ENCODE peak calls at places on chromosome 11, in seven cellular contexts. D, J, K, O, Q, L and W are unnamed samples.

GRCh38 chr11:22555901-22556300 is 69.7 kb downstream of the FANCF start:
- DNase-seq in K (peak), O (no peak), D (no peak), L (no peak), Q (no peak), J (no peak), W (no peak)

GRCh38 chr11:123478352-123478986 is 48.4 kb downstream of the GRAMD1B start:
- DNase-seq in Q (peak), K (peak), O (peak), J (no peak), L (peak), D (no peak), W (peak)

GRCh38 chr11:96481806-96482592 is 92.2 kb downstream of the JRKL start:
- DNase-seq in D (no peak), L (no peak), O (no peak), K (no peak), Q (no peak), J (no peak), W (no peak)

GRCh38 chr11:79381036-79381435 is 59.8 kb downstream of the TENM4 start:
- DNase-seq in K (no peak), Q (no peak), J (no peak), O (no peak), L (no peak), D (no peak), W (no peak)

GRCh38 chr11:46367244-46367915 is 14.1 kb upstream of the MDK start:
- DNase-seq in K (peak), J (no peak), Q (peak), L (no peak), D (peak), O (peak), W (peak)

GRCh38 chr11:62652156-62653006 is 721 bp downstream of the INTS5 start:
- DNase-seq in O (no peak), K (no peak), L (no peak), D (no peak), J (no peak), Q (no peak), W (no peak)

GRCh38 chr11:10348650-10349280 is 43.9 kb downstream of the ADM start:
- DNase-seq in O (no peak), J (peak), L (no peak), K (peak), D (no peak), Q (no peak), W (no peak)

GRCh38 chr11:12066799-12067508 is 43.4 kb upstream of the MICAL2 start:
- DNase-seq in L (no peak), Q (no peak), J (no peak), D (no peak), K (no peak), O (peak), W (no peak)

GRCh38 chr11:72813740-72814138 is 472 bp upstream of the ATG16L2 start:
- DNase-seq in D (peak), K (no peak), J (peak), Q (peak), O (no peak), L (no peak), W (peak)

GRCh38 chr11:123587559-123587958 is 66.9 kb downstream of the SCN3B start:
- DNase-seq in J (no peak), O (no peak), D (no peak), Q (no peak), K (no peak), L (no peak), W (no peak)

GRCh38 chr11:8822476-8822875 is 88.5 kb upstream of the AKIP1 start:
- DNase-seq in L (no peak), D (no peak), Q (no peak), K (no peak), O (peak), J (no peak), W (no peak)

GRCh38 chr11:45879803-45880685 is 5.4 kb upstream of the MAPK8IP1 start:
- DNase-seq in K (peak), O (no peak), L (no peak), J (no peak), D (no peak), Q (no peak), W (no peak)

GRCh38 chr11:92781151-92781550 is 188.3 kb upstream of the MTNR1B start:
- DNase-seq in O (no peak), L (no peak), Q (no peak), D (no peak), J (peak), K (no peak), W (no peak)

GRCh38 chr11:112260490-112260889 is at the start of gene PLET1:
- DNase-seq in D (no peak), K (no peak), Q (no peak), L (no peak), J (no peak), O (no peak), W (no peak)

GRCh38 chr11:14643697-14644395 is at the start of gene PDE3B:
- DNase-seq in D (peak), L (peak), O (peak), J (no peak), Q (peak), K (peak), W (peak)

GRCh38 chr11:8224711-8225110 is 39.0 kb downstream of the LMO1 start:
- DNase-seq in D (no peak), J (no peak), K (no peak), L (no peak), O (no peak), Q (no peak), W (no peak)

GRCh38 chr11:74687237-74688005 is 43.8 kb downstream of the CHRDL2 start:
- DNase-seq in D (no peak), Q (no peak), L (no peak), O (no peak), J (no peak), K (peak), W (no peak)

GRCh38 chr11:98701541-98701940 is 319.2 kb upstream of the CNTN5 start:
- DNase-seq in J (no peak), K (peak), O (no peak), D (no peak), L (no peak), Q (no peak), W (no peak)

GRCh38 chr11:46435679-46436078 is 44.1 kb upstream of the CHRM4 start:
- DNase-seq in K (no peak), D (no peak), O (no peak), L (no peak), J (no peak), Q (no peak), W (no peak)

GRCh38 chr11:106986261-106986660 is 32.0 kb downstream of the GUCY1A2 start:
- DNase-seq in K (peak), D (no peak), J (no peak), Q (no peak), O (no peak), L (no peak), W (no peak)

GRCh38 chr11:67160045-67160444 is 41.0 kb downstream of the KDM2A start:
- DNase-seq in K (no peak), D (no peak), J (no peak), L (no peak), Q (no peak), O (no peak), W (no peak)

GRCh38 chr11:102446606-102447005 is 6.0 kb downstream of the TMEM123 start:
- DNase-seq in D (no peak), O (no peak), L (no peak), K (peak), J (no peak), Q (no peak), W (no peak)

GRCh38 chr11:113444469-113445122 is 30.6 kb downstream of the DRD2 start:
- DNase-seq in K (no peak), O (no peak), Q (no peak), L (no peak), D (no peak), J (no peak), W (no peak)

GRCh38 chr11:68574308-68574707 is 110.0 kb upstream of the GAL start:
- DNase-seq in L (no peak), Q (no peak), K (peak), D (no peak), O (no peak), J (no peak), W (no peak)

GRCh38 chr11:127017482-127017881 is 16.9 kb upstream of the KIRREL3 start:
- DNase-seq in J (no peak), O (peak), L (no peak), Q (no peak), K (peak), D (no peak), W (no peak)

GRCh38 chr11:612201-612960 is 3.4 kb downstream of the IRF7 start:
- DNase-seq in J (no peak), Q (no peak), D (no peak), K (no peak), O (peak), L (no peak), W (peak)

GRCh38 chr11:16356057-16356750 is at the start of gene SOX6:
- DNase-seq in Q (peak), D (no peak), J (no peak), K (peak), L (no peak), O (peak), W (no peak)

GRCh38 chr11:90204832-90205646 is 17.8 kb downstream of the CHORDC1 start:
- DNase-seq in J (no peak), O (no peak), D (no peak), Q (no peak), K (peak), L (no peak), W (no peak)

GRCh38 chr11:14537134-14537599 is 17.0 kb upstream of the PSMA1 start:
- DNase-seq in J (no peak), K (peak), D (no peak), L (no peak), Q (no peak), O (peak), W (peak)

GRCh38 chr11:99015634-99016454 is 4.9 kb upstream of the CNTN5 start:
- DNase-seq in D (no peak), J (no peak), Q (no peak), K (peak), O (no peak), L (peak), W (no peak)

GRCh38 chr11:119619665-119620064 is 109.3 kb downstream of the NECTIN1 start:
- DNase-seq in K (no peak), D (no peak), O (no peak), Q (no peak), L (no peak), J (no peak), W (no peak)

GRCh38 chr11:62497132-62497915 is 49.3 kb downstream of the AHNAK start:
- DNase-seq in K (peak), Q (no peak), L (no peak), O (peak), D (no peak), J (no peak), W (peak)

GRCh38 chr11:47590026-47590861 is 3.8 kb downstream of the FAM180B start:
- DNase-seq in O (peak), Q (no peak), J (no peak), K (peak), L (no peak), D (no peak), W (no peak)

GRCh38 chr11:70399681-70400112 is 1.4 kb downstream of the CTTN start:
- DNase-seq in K (peak), O (peak), J (peak), L (no peak), Q (peak), D (peak), W (no peak)

GRCh38 chr11:75301602-75302345 is 49.7 kb downstream of the ARRB1 start:
- DNase-seq in D (peak), Q (peak), L (no peak), J (no peak), K (no peak), O (no peak), W (no peak)

GRCh38 chr11:62911137-62912130 is 9.7 kb downstream of the CHRM1 start:
- DNase-seq in O (no peak), D (no peak), K (no peak), J (no peak), Q (no peak), L (no peak), W (no peak)

GRCh38 chr11:13955971-13956421 is 6.5 kb upstream of the SPON1 start:
- DNase-seq in L (peak), O (peak), Q (peak), J (no peak), K (peak), D (peak), W (peak)

GRCh38 chr11:2885017-2885675 is 429 bp downstream of the CDKN1C start:
- DNase-seq in Q (peak), D (peak), K (peak), J (no peak), O (peak), L (no peak), W (no peak)

GRCh38 chr11:76147106-76147735 is 59.1 kb downstream of the WNT11 start:
- DNase-seq in D (no peak), Q (no peak), K (no peak), O (no peak), L (no peak), J (no peak), W (no peak)

GRCh38 chr11:65185869-65186341 is 4.2 kb downstream of the CAPN1 start:
- DNase-seq in O (peak), J (no peak), D (no peak), L (no peak), Q (no peak), K (no peak), W (no peak)

GRCh38 chr11:65182258-65183170 is 786 bp downstream of the CAPN1 start:
- DNase-seq in J (no peak), K (peak), O (no peak), L (no peak), D (peak), Q (peak), W (peak)

GRCh38 chr11:65183201-65183891 is 1.6 kb downstream of the CAPN1 start:
- DNase-seq in O (peak), K (no peak), J (no peak), Q (peak), L (no peak), D (no peak), W (no peak)

GRCh38 chr11:65185166-65185565 is 3.4 kb downstream of the CAPN1 start:
- DNase-seq in L (no peak), J (no peak), D (no peak), K (no peak), O (no peak), Q (no peak), W (no peak)

DNA sequence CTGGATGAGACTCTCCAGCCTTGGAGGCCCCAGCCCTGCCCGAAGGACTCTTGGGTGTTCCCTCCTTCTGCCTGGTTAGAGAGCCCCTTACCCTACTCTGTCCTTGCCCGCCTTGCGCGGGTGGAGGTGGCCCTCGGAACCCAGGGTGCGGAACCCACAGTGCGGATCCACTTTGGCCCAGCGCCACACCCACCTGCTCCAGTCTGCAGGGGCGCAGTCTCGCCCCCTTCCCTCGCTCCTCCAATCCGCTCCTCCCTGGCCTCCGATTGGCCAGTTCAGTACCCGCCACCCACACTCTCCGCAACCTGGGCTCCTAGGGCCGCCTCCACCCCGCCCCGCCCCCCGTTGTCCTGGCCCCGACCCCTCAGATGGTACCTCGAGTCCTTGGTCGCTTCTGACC is 2.4 kb downstream of the CAPN1 start:
- DNase-seq in O (peak), L (no peak), Q (no peak), J (no peak), K (no peak), D (no peak), W (no peak)
- H3K27ac ChIP-seq in O (no peak), L (no peak), Q (peak), J (no peak), K (no peak), D (no peak), W (no peak)

DNA sequence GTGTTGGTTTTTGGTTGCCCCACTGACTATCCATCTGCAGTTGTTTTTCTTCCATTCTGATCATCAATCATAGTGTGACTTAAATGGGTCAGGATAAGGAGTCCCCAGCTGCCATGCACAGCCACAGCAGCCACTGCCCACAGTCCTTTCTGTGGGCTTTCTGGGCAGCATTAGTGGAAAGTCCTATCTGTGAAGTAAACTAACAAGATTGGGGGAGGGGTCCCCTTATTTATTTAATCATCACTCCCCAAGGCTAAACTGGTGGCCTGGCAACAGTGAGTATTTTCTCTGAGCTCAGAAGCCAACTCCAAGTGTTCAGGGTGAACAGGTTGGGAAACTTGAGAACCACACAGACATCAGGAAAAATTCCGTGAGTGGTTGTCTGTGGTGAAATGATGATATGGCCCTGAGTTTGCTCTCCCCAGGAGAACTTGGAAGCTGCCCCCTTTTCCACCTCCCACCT is 145.0 kb downstream of the CCDC34 start:
- DNase-seq in Q (no peak), D (no peak), K (peak), L (no peak), J (no peak), O (no peak), W (no peak)
- H3K27ac ChIP-seq in Q (no peak), D (peak), K (peak), L (no peak), J (no peak), O (no peak), W (no peak)

GRCh38 chr11:132312161-132312560 is 941.7 kb downstream of the NTM start:
- DNase-seq in D (no peak), K (peak), J (no peak), Q (no peak), O (no peak), L (no peak), W (no peak)
- H3K27ac ChIP-seq in D (no peak), K (no peak), J (no peak), Q (no peak), O (no peak), L (no peak), W (no peak)

GRCh38 chr11:128469220-128469619 is 118.1 kb downstream of the ETS1 start:
- DNase-seq in O (no peak), Q (no peak), L (no peak), J (peak), K (no peak), D (no peak), W (no peak)

GRCh38 chr11:128472128-128473110 is 114.9 kb downstream of the ETS1 start:
- DNase-seq in J (no peak), O (no peak), L (no peak), Q (no peak), K (peak), D (no peak), W (no peak)

GRCh38 chr11:128473631-128474030 is 113.7 kb downstream of the ETS1 start:
- DNase-seq in Q (no peak), D (no peak), J (no peak), O (no peak), L (no peak), K (no peak), W (no peak)

GRCh38 chr11:128470081-128470480 is 117.3 kb downstream of the ETS1 start:
- DNase-seq in K (no peak), O (no peak), D (no peak), L (no peak), J (no peak), Q (no peak), W (no peak)

GRCh38 chr11:128471138-128471661 is 116.2 kb downstream of the ETS1 start:
- DNase-seq in Q (no peak), O (no peak), D (no peak), L (no peak), K (no peak), J (no peak), W (peak)
- H3K27ac ChIP-seq in Q (no peak), O (no peak), D (peak), L (no peak), K (peak), J (peak), W (peak)

DNA sequence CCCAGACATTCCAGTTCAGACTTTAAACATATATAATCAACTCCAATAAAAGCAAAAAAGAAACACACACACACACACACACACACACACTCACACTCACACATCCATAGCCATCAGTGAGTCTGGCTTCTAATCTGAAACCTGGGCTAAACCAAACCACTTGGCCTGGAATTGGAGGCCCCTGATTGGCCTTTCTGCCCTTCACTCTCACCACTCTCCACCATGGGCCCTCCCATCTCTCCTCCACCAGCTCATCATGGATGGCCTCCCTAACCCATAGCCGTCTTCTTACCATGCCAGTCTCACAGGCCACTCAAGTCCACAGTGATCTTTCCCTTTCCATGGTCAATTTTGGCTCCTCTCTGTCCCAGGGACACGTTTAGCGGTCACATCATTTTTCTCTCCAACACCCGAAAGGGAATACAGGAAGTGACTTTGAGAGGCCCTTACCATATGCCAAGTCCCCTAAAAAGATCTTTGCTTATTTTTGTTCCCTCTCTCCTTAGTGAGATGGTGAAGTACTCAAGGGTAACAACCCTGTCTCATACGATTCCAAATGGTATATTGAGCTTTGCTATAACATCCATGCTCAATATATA is 66.6 kb downstream of the ENDOD1 start:
- DNase-seq in O (peak), K (no peak), J (no peak), D (no peak), L (no peak), Q (no peak), W (no peak)
- H3K27ac ChIP-seq in O (no peak), K (no peak), J (peak), D (peak), L (no peak), Q (no peak), W (no peak)